ENCODE peak calls at places on chromosomes 5 and 9, in five cellular contexts. T is GM12878, O is SK-N-SH, G is K562, V is H1. U is an unnamed sample.
A peak's percentile ranks its signal among the peaks of the same experiment; 100 is the strongest.

GRCh38 chr5:123810253-123810652 is 298.3 kb downstream of the CSNK1G3 start:
- DNase-seq in T (no peak), O (no peak), G (no peak), V (no peak), U (peak; percentile 78)

GRCh38 chr5:8700691-8701090 is 831.7 kb downstream of the MTRR start:
- DNase-seq in T (no peak), O (no peak), G (no peak), V (no peak), U (no peak)

GRCh38 chr5:73733219-73733618 is 107.2 kb downstream of the ARHGEF28 start:
- DNase-seq in T (no peak), O (peak; percentile 49), G (no peak), V (no peak), U (no peak)

GRCh38 chr9:653421-653820 is 188.1 kb upstream of the DMRT1 start:
- DNase-seq in T (no peak), O (no peak), G (no peak), V (no peak), U (no peak)

GRCh38 chr5:178690208-178690607 is 40.3 kb downstream of the ZNF354A start:
- DNase-seq in T (no peak), O (no peak), G (no peak), V (no peak), U (no peak)

GRCh38 chr9:101354765-101355708 is 29.8 kb downstream of the BAAT start:
- DNase-seq in T (no peak), O (no peak), G (no peak), V (no peak), U (no peak)

GRCh38 chr5:96747718-96748117 is 60.0 kb downstream of the ERAP1 start:
- DNase-seq in T (no peak), O (no peak), G (no peak), V (no peak), U (no peak)

GRCh38 chr9:83560169-83560826 is 22.1 kb upstream of the FRMD3 start:
- DNase-seq in T (no peak), O (no peak), G (no peak), V (no peak), U (no peak)

GRCh38 chr9:5485365-5486085 is 24.8 kb upstream of the PDCD1LG2 start:
- DNase-seq in T (no peak), O (no peak), G (no peak), V (no peak), U (no peak)

GRCh38 chr5:146878471-146879172 is at the start of gene PPP2R2B:
- DNase-seq in T (no peak), O (peak; percentile 86), G (no peak), V (no peak), U (no peak)

GRCh38 chr9:117081641-117082317 is 333.1 kb downstream of the ASTN2 start:
- DNase-seq in T (no peak), O (peak; percentile 17), G (no peak), V (no peak), U (no peak)

GRCh38 chr5:115329475-115329874 is 33.0 kb upstream of the CCDC112 start:
- DNase-seq in T (no peak), O (no peak), G (peak; percentile 9), V (no peak), U (no peak)

GRCh38 chr5:61669531-61669930 is 337.5 kb downstream of the ZSWIM6 start:
- DNase-seq in T (no peak), O (no peak), G (no peak), V (no peak), U (no peak)

GRCh38 chr5:158155087-158155486 is 296.1 kb upstream of the CLINT1 start:
- DNase-seq in T (no peak), O (no peak), G (no peak), V (no peak), U (no peak)

GRCh38 chr9:97969014-97969413 is 14.1 kb upstream of the ANP32B start:
- DNase-seq in T (no peak), O (no peak), G (no peak), V (no peak), U (no peak)

DNA sequence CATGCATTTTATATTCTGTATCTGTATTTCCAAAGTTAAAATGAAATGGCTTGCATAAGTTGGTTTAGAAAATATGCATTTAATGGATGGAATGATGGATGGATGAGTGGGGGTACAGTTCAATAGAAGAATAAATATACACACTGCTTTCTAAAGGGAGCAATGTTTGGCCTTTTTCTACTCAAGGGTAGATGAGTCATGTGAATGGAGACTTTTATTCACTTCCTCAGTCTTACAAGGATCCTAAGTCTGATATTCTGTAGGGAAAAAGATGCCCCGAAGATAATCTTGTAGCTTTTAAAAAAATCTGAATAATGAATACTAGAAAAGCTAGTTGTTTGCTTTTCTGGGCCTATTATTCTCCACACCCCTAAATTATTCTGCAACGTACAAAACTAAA is 2112.1 kb downstream of the MAT2B start:
- DNase-seq in T (no peak), O (no peak), G (no peak), V (no peak), U (no peak)
- H3K4me2 ChIP-seq in T (no peak overlapping the region), O (no peak overlapping the region), G (no peak overlapping the region), V (no peak overlapping the region), U (no peak overlapping the region)

GRCh38 chr9:90141723-90142122 is 500.9 kb downstream of the DIRAS2 start:
- DNase-seq in T (no peak), O (peak; percentile 49), G (no peak), V (no peak), U (peak; percentile 12)

GRCh38 chr9:90137824-90138223 is 504.8 kb downstream of the DIRAS2 start:
- DNase-seq in T (no peak), O (no peak), G (no peak), V (no peak), U (no peak)

GRCh38 chr9:90140131-90140818 is 502.3 kb downstream of the DIRAS2 start:
- DNase-seq in T (no peak), O (no peak), G (no peak), V (no peak), U (no peak)

GRCh38 chr9:90142580-90142979 is 500.0 kb downstream of the DIRAS2 start:
- DNase-seq in T (no peak), O (peak; percentile 24), G (peak; percentile 5), V (peak; percentile 71), U (peak; percentile 35)
- TF ChIP-seq GABPA in T (no peak), O (no peak), G (no peak), V (no peak), U (no peak)

GRCh38 chr5:148151872-148152271 is 16.5 kb upstream of the SPINK14 start:
- DNase-seq in T (no peak), O (no peak), G (no peak), V (no peak), U (no peak)

GRCh38 chr5:148152785-148153184 is 15.6 kb upstream of the SPINK14 start:
- DNase-seq in T (no peak), O (no peak), G (no peak), V (no peak), U (no peak)

GRCh38 chr5:148146487-148146886 is 21.9 kb upstream of the SPINK14 start:
- DNase-seq in T (no peak), O (no peak), G (no peak), V (no peak), U (peak; percentile 34)

GRCh38 chr5:148145916-148146315 is 22.4 kb upstream of the SPINK14 start:
- DNase-seq in T (no peak), O (no peak), G (no peak), V (no peak), U (peak; percentile 77)

DNA sequence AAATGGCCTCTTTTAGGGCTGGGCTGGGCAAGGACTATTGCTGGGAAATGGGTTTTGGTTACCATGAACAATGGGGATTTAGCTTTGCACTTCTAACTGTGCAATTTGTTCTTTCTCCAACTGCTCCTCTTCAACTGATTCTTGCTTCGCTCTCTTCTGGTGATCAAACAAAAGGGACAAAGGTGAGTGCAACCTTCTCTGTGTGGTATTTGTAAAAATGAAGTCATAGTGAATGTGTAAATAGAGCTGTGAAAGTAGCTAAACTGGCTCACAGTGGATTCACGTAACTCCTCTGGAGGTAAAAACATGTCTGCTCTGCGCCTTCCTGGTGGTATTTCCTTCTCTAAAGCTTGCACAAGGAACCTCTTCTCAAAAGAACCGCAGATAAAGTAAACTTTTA is 20.9 kb upstream of the SPINK14 start:
- DNase-seq in T (no peak), O (no peak), G (no peak), V (no peak), U (peak; percentile 81)
- H3K4me2 ChIP-seq in T (no peak overlapping the region), O (no peak overlapping the region), G (no peak overlapping the region), V (no peak overlapping the region), U (peak overlapping the region; percentile 36)

GRCh38 chr9:108272350-108272899 is 583.4 kb downstream of the ACTL7B start:
- DNase-seq in T (no peak), O (peak; percentile 40), G (peak; percentile 65), V (peak; percentile 55), U (peak; percentile 16)
- TF ChIP-seq GABPA in T (no peak), O (no peak), G (no peak), V (no peak), U (no peak)

DNA sequence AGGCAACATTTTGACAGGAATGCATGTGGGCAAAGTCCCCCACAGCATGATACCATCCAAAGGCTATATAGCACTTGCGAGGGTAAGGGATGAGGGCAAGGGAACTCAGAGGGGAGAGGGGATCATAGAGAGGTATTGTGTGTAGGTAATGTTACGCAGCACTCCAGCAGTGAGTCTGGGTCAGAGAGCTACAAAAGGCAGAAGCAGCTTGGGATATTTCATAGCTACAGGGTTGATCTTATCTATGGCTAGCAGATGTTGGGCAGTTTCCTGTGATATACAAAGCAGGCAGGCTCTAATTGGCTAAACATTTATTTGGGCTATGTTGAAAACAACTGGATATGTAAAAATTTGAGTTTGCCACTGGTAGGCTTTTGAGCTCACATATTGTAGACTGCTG is 17.8 kb upstream of the SLCO4C1 start:
- DNase-seq in T (no peak), O (peak; percentile 60), G (no peak), V (no peak), U (no peak)
- H3K4me2 ChIP-seq in T (no peak overlapping the region), O (no peak overlapping the region), G (no peak overlapping the region), V (no peak overlapping the region), U (no peak overlapping the region)

GRCh38 chr5:84518862-84519261 is 134.2 kb upstream of the EDIL3 start:
- DNase-seq in T (no peak), O (no peak), G (no peak), V (no peak), U (no peak)

DNA sequence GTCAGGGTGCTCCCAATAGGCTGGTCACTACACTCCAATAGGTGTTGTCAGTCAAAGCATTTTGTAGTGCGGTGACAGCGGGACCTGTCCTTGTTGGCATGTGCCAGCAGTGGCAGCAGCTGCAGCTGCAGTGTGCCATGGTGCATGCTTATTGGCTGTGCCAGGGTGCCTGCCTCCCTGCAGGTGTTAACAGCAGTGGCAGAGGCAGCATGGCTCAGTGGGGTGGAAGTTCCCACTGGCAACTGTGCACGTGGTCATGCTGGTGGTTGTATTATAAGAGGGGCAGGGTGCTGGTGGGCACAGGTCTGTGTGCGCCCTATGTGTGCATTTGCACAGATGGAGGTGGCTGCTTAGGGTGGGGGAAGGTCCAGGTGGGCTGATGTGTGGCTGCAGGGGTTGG is 133.7 kb upstream of the EDIL3 start:
- DNase-seq in T (no peak), O (no peak), G (no peak), V (no peak), U (no peak)
- TF ChIP-seq GABPA in T (no peak), O (no peak), G (no peak), V (no peak), U (no peak)

GRCh38 chr9:36276254-36276653 is 18.0 kb upstream of the GNE start:
- DNase-seq in T (no peak), O (no peak), G (no peak), V (no peak), U (no peak)
- H3K4me2 ChIP-seq in T (no peak overlapping the region), O (peak overlapping the region; percentile 32), G (peak overlapping the region; percentile 43), V (no peak overlapping the region), U (no peak overlapping the region)